ENCODE peak calls at places on chromosomes 11 and 22, in four cellular contexts. Z is fibroblast of lung; L is CD4-positive, CD25-positive, alpha-beta regulatory T cell; W is sigmoid colon. S is an unnamed sample.

GRCh38 chr11:21511835-21512440 is 680.9 kb upstream of the ANO5 start:
- DNase-seq in Z (no peak), L (no peak), W (no peak), S (no peak)

GRCh38 chr11:36008576-36008975 is 64.7 kb downstream of the LDLRAD3 start:
- DNase-seq in Z (peak; percentile 46), L (no peak), W (no peak), S (no peak)

GRCh38 chr22:48630444-48630777 is 1197.3 kb downstream of the BRD1 start:
- DNase-seq in Z (no peak), L (no peak), W (no peak), S (no peak)

GRCh38 chr22:43017525-43018290 is 2.8 kb upstream of the PACSIN2 start:
- DNase-seq in Z (no peak), L (no peak), W (no peak), S (no peak)

GRCh38 chr11:465896-466538 is 15.9 kb downstream of the PTDSS2 start:
- DNase-seq in Z (no peak), L (no peak), W (no peak), S (no peak)

GRCh38 chr11:113373981-113374560 is 13.5 kb upstream of the ANKK1 start:
- DNase-seq in Z (no peak), L (no peak), W (no peak), S (no peak)

GRCh38 chr22:22037229-22037628 is 54.6 kb upstream of the TOP3B start:
- DNase-seq in Z (no peak), L (no peak), W (no peak), S (no peak)

GRCh38 chr11:83159901-83160865 is 3.3 kb downstream of the PCF11 start:
- DNase-seq in Z (peak; percentile 46), L (no peak), W (no peak), S (no peak)

GRCh38 chr22:23240639-23241389 is 60.5 kb downstream of the BCR start:
- DNase-seq in Z (no peak), L (no peak), W (no peak), S (no peak)
- H3K9me3 ChIP-seq in Z (no peaks in the 10 kb centered on the region), L (no peaks in the 10 kb centered on the region), W (no peaks in the 10 kb centered on the region), S (no peaks in the 10 kb centered on the region)

DNA sequence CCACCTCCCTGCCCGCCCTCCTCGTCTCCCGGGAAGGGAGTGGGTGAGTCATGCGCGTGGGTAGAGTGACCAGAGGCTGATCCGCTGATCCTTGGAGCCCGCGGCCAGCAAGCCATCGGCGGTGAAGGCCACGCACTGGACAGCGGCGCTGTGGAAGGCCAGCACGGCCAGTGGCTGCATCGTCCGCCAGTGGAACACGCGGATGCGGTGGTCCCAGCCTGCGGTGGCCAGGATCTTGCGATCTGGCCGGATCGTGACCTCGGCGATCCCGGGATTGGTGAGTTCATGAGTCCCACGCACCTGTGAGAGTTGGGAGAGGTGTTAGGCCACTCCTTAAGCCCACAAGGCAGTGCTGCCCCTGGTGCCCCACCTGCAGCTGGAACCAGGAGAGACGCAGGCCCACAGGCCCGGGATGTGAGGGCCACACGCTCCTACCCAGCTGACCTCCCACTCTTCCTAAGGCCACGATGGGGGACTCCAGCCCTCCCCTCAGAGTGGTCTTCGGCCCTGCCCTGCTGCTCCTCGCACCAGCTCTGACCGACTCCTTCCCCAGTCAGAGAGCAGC is 28.2 kb downstream of the TBX1 start:
- DNase-seq in Z (no peak), L (no peak), W (no peak), S (no peak)
- H3K9me3 ChIP-seq in Z (no peaks in the 10 kb centered on the region), L (peaks cover 6% of the 10 kb centered on the region), W (no peaks in the 10 kb centered on the region), S (no peaks in the 10 kb centered on the region)

DNA sequence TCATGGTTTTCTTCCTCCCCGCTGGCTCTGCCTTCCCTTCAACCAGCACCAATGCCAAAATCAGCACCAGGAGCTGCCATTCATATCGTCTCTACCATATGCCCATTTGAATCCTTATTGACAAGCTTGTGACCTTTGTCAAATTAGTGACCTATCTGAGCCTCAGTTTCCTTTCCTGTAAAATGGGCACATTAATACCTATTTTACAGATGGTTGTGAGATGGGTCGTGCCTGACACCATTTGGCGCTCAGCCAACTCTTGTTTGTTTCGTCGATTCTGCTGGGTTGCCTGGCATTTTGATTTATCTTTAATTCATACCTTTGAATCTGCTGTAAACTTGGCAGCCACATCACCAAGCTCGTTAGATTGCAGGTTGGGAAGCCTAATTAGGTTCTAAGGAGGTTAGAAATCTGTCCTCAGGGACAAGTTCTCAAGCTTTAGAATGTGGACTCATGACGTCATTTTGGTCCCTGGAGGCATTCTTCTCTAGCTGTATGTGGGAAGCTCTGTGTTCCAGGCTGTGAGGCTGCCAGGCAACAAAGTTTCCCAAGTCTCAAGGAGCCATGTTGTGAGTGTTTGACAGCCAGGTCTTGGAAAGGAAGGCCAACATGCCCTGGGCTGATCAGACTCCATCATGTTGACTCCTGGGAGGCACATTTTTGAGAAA is 61.0 kb downstream of the RPS6KA4 start:
- DNase-seq in Z (peak; percentile 25), L (no peak), W (no peak), S (no peak)
- H3K9me3 ChIP-seq in Z (no peaks in the 10 kb centered on the region), L (no peaks in the 10 kb centered on the region), W (no peaks in the 10 kb centered on the region), S (peaks cover 2% of the 10 kb centered on the region)

GRCh38 chr11:116700586-116701220 is 72.1 kb downstream of the BUD13 start:
- DNase-seq in Z (no peak), L (no peak), W (peak; percentile 18), S (no peak)

GRCh38 chr11:116703421-116703820 is 69.4 kb downstream of the BUD13 start:
- DNase-seq in Z (peak; percentile 2), L (no peak), W (peak; percentile 61), S (no peak)

GRCh38 chr11:116701876-116702275 is 70.9 kb downstream of the BUD13 start:
- DNase-seq in Z (no peak), L (no peak), W (peak; percentile 10), S (no peak)

GRCh38 chr11:116701297-116701801 is 71.4 kb downstream of the BUD13 start:
- DNase-seq in Z (no peak), L (no peak), W (peak; percentile 45), S (no peak)

GRCh38 chr11:116702772-116703360 is 69.9 kb downstream of the BUD13 start:
- DNase-seq in Z (no peak), L (no peak), W (peak; percentile 4), S (no peak)
- H3K9me3 ChIP-seq in Z (no peaks in the 10 kb centered on the region), L (no peaks in the 10 kb centered on the region), W (no peaks in the 10 kb centered on the region), S (no peaks in the 10 kb centered on the region)

DNA sequence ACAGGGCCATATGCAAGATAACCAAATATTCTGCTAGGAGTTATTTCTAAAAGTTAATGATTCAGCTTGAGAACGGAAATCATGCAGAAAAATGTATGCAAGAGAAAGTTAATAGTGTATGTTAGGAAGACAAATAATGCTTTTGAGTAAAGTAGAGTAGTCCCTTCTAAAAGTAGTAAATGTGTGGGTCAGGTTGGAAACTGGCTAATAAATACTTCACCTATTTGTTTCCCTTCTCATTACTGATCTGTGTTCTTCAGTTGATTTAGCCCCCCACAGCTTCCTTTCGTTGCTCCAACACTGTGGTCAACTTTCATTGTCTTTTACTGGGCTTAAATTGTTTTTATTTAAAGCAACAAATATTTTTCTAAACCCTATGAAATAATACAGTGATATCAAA is 444.2 kb downstream of the CNTN5 start:
- DNase-seq in Z (no peak), L (no peak), W (no peak), S (no peak)
- H3K9me3 ChIP-seq in Z (no peaks in the 10 kb centered on the region), L (no peaks in the 10 kb centered on the region), W (no peaks in the 10 kb centered on the region), S (no peaks in the 10 kb centered on the region)

GRCh38 chr22:47351836-47352579 is 589.6 kb downstream of the TBC1D22A start:
- DNase-seq in Z (no peak), L (no peak), W (peak; percentile 34), S (no peak)
- H3K9me3 ChIP-seq in Z (no peaks in the 10 kb centered on the region), L (no peaks in the 10 kb centered on the region), W (no peaks in the 10 kb centered on the region), S (no peaks in the 10 kb centered on the region)

DNA sequence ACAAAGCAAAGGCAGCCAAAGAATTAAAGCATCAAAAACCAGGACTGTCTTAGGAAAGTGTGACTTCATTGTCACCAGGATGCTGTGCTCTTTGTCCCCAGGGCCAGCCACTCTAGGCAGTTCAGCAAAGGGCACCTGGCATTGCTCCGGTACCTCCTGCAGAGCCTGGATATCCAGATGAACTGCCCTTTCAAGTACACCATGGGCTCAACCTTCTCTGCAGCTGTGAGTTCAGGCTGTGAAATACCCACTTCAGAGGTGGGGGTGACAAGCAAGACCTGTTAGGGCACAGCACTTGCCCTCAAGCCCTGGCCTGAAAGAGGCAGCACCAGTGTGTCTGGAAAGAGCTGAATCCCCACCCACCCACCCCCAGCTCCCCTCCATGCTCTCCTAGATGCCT is 44.5 kb downstream of the KCNQ1OT1 start:
- DNase-seq in Z (no peak), L (no peak), W (no peak), S (no peak)
- H3K9me3 ChIP-seq in Z (no peaks in the 10 kb centered on the region), L (peaks cover 10% of the 10 kb centered on the region), W (peaks cover 2% of the 10 kb centered on the region), S (no peaks in the 10 kb centered on the region)

GRCh38 chr22:20180245-20180630 is 29.4 kb upstream of the CCDC188 start:
- DNase-seq in Z (no peak), L (no peak), W (no peak), S (no peak)

GRCh38 chr22:20179455-20180244 is 28.8 kb upstream of the CCDC188 start:
- DNase-seq in Z (no peak), L (no peak), W (no peak), S (no peak)

GRCh38 chr22:20177217-20177911 is 26.5 kb upstream of the CCDC188 start:
- DNase-seq in Z (no peak), L (no peak), W (no peak), S (no peak)

GRCh38 chr22:20178075-20178921 is 27.4 kb upstream of the CCDC188 start:
- DNase-seq in Z (no peak), L (no peak), W (no peak), S (no peak)

GRCh38 chr22:20178922-20179227 is 28.0 kb upstream of the CCDC188 start:
- DNase-seq in Z (no peak), L (no peak), W (no peak), S (no peak)
- H3K9me3 ChIP-seq in Z (no peaks in the 10 kb centered on the region), L (no peaks in the 10 kb centered on the region), W (no peaks in the 10 kb centered on the region), S (no peaks in the 10 kb centered on the region)